ENCODE peak calls at places on chromosomes 13 and 19, in four cellular contexts. I is coronary artery, K is WERI-Rb-1, F is RWPE1. Z is an unnamed sample.

GRCh38 chr13:51380269-51380668 is 40.8 kb downstream of the SERPINE3 start:
- DNase-seq in K (no peak), I (no peak), F (peak; percentile 31), Z (no peak)

GRCh38 chr13:39684531-39685137 is 29.2 kb downstream of the COG6 start:
- DNase-seq in I (no peak), K (no peak), F (peak; percentile 25), Z (no peak)

GRCh38 chr13:30792257-30793000 is 57.1 kb downstream of the ALOX5AP start:
- DNase-seq in I (no peak), F (peak; percentile 91), K (peak; percentile 23), Z (peak; percentile 79)

GRCh38 chr19:46035986-46036744 is 4.6 kb downstream of the IGFL4 start:
- DNase-seq in K (no peak), F (no peak), I (no peak), Z (peak; percentile 43)

GRCh38 chr19:53881482-53882390 is at the start of gene PRKCG:
- DNase-seq in F (no peak), I (no peak), K (peak; percentile 83), Z (peak; percentile 85)

GRCh38 chr13:27211771-27212364 is 39.5 kb upstream of the RPL21 start:
- DNase-seq in F (no peak), K (no peak), I (no peak), Z (no peak)

GRCh38 chr13:59856281-59856810 is 307.4 kb downstream of the DIAPH3 start:
- DNase-seq in K (no peak), I (no peak), F (no peak), Z (no peak)

GRCh38 chr13:45809810-45810394 is 41.7 kb downstream of the SIAH3 start:
- DNase-seq in F (no peak), K (no peak), I (peak; percentile 57), Z (peak; percentile 38)

GRCh38 chr13:47798906-47799305 is 202.2 kb downstream of the SUCLA2 start:
- DNase-seq in F (peak; percentile 25), K (no peak), I (no peak), Z (no peak)

GRCh38 chr19:46786236-46787039 is 2.0 kb downstream of the SLC1A5 start:
- DNase-seq in F (peak; percentile 83), K (peak; percentile 73), I (peak; percentile 90), Z (peak; percentile 78)

GRCh38 chr13:34011552-34012085 is 193.7 kb downstream of the RFC3 start:
- DNase-seq in F (no peak), I (no peak), K (no peak), Z (no peak)

GRCh38 chr19:604355-604754 is 14.7 kb downstream of the HCN2 start:
- DNase-seq in F (peak; percentile 37), K (peak; percentile 52), I (no peak), Z (no peak)

GRCh38 chr19:16369664-16370576 is 45.3 kb downstream of the KLF2 start:
- DNase-seq in I (no peak), K (no peak), F (no peak), Z (no peak)

GRCh38 chr13:30738946-30739528 is 3.7 kb downstream of the ALOX5AP start:
- DNase-seq in I (no peak), F (no peak), K (no peak), Z (no peak)

GRCh38 chr13:62997696-62998095 is 1582.0 kb upstream of the PCDH20 start:
- DNase-seq in K (no peak), I (no peak), F (no peak), Z (no peak)

GRCh38 chr13:89465366-89465765 is 1794.2 kb downstream of the SLITRK5 start:
- DNase-seq in I (no peak), F (no peak), K (no peak), Z (no peak)

GRCh38 chr13:48497669-48498068 is 35.2 kb downstream of the RCBTB2 start:
- DNase-seq in K (no peak), F (no peak), I (no peak), Z (no peak)

DNA sequence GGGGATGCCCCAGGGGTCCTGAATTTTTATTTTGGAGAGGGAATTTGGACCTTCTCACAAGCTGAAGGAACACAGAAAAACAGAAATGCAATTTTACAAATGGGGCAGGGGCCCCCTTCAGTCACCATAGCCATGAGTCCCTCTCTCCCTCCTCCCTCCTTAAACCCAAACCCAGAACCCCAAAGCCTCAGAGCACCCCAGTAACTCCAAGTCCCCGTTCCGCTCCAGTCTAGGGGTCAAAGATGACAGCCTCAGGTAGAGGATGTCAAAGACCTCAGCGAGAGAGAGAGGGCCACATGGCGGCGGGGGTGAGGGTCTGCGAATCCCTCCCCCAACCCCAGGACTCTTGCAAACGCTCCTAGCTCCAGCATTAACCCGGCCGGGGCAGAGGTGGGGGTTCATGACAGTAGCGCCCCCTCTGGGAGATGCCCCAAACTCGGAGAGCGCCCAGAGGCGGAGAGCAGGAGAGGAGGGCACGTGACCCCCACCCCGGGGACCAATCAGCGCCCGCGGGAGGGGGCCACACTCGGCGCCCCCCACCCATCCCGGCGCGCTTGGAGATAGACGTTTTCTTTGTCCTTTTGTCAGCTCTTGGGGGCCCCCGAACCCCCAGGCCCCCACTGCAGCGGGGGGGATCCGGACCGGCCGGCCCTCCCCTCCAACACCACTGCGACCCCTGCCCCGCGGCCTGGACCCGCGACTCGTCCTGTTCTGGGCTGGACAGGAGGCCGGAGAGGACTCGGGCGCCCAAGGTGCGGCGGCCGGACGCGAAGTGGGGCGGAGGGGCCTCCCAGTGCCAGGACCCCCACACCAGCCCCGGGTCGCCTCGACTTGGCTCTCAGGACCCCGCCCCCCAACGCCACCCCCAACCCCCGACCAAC is 20.8 kb upstream of the SEMA6B start:
- DNase-seq in I (no peak), K (peak; percentile 72), F (no peak), Z (peak; percentile 88)
- TF ChIP-seq CTCF in I (no peak), K (peak; percentile 57), F (no peak), Z (peak; percentile 60)

GRCh38 chr13:109140777-109141354 is 511.5 kb downstream of the MYO16 start:
- DNase-seq in I (no peak), F (no peak), K (no peak), Z (no peak)

GRCh38 chr13:109140054-109140776 is 510.8 kb downstream of the MYO16 start:
- DNase-seq in I (no peak), K (no peak), F (no peak), Z (no peak)

GRCh38 chr13:109135018-109135417 is 505.6 kb downstream of the MYO16 start:
- DNase-seq in F (no peak), K (peak; percentile 46), I (no peak), Z (no peak)

GRCh38 chr13:109139346-109139745 is 509.9 kb downstream of the MYO16 start:
- DNase-seq in F (no peak), I (no peak), K (no peak), Z (no peak)

DNA sequence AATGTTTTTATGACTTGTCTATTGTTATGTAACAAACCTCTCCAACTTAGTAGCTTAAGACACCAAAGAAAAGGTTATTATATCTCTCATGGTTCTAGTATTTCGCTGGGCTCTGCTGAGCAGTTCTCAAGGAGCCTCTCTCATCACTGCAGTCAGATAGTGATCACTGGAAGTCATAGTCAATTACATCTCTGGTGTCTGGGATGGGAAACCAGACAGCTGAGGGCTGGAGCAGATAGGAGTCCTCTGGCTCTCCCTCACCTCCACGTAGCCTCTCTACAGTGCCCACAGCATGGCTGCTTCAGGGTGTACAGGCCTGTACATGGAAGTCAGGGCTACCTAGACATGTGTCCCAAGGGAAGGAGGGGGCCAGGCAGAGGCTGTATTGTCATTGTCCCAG is 507.5 kb downstream of the MYO16 start:
- DNase-seq in F (no peak), K (no peak), I (no peak), Z (no peak)
- TF ChIP-seq CTCF in F (no peak), K (no peak), I (no peak), Z (no peak)

GRCh38 chr13:37602743-37603381 is 4.3 kb upstream of the POSTN start:
- DNase-seq in I (no peak), F (peak; percentile 5), K (no peak), Z (no peak)
- TF ChIP-seq CTCF in I (peak; percentile 40), F (peak; percentile 73), K (no peak), Z (peak; percentile 75)

GRCh38 chr19:5331790-5332189 is 8.8 kb downstream of the PTPRS start:
- DNase-seq in K (no peak), I (no peak), F (no peak), Z (no peak)
- TF ChIP-seq CTCF in K (no peak), I (no peak), F (no peak), Z (no peak)

DNA sequence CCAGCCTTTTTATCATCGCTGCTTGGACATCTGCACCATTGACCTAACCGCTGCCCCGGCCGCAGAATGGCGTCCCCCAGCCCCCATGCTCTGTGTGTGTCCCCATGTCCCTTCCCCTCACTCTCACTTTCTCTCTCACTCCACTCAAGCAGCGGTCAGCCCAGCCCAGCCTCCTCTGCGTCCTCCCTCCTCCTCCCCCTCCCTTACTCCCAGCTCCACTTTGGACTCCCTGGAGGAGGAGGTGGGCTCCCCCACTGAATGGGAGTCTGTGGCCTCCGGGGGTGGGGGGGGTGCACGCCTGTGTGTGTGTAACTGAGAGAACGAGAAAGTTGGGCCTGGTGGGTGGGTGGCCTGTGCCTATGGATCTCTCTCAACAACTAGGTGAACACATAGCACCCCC is 2.2 kb downstream of the MAP2K7 start:
- DNase-seq in K (no peak), F (no peak), I (no peak), Z (no peak)
- TF ChIP-seq CTCF in K (no peak), F (no peak), I (no peak), Z (no peak)

DNA sequence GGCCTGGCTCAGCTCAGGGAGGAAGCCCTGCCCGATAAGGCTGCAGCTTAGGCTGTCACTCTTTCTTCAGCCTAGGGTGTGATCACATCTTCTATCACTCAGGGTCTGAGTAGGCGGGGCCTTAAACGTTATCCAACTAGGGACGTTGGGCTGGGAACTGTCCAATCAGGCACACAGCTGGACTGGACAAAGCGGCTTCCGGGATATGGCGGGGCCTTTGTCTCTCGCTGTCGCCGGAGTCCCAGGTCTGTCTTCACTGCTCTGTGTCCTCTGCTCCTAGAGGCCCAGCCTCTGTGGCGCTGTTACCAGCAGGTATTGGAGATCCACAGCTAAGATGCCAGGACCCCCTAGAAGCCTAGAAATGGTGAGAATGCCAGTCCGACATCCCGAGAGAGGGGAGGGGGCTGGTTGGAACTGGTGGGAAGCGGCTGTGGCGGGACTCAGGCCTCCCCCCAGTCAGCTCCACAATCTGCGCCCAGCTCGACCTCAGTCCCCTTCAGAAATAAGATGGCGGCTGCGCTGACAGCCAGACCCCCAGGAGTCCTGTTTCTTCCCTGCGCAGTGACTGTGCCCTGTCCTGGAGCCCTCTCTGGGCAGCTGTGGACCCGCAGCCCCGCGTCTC is at the start of gene ZNF254:
- DNase-seq in I (peak; percentile 93), F (peak; percentile 92), K (peak; percentile 97), Z (peak; percentile 97)
- TF ChIP-seq CTCF in I (no peak), F (no peak), K (no peak), Z (no peak)

GRCh38 chr13:80577285-80577684 is 236.4 kb upstream of the SPRY2 start:
- DNase-seq in K (no peak), I (no peak), F (no peak), Z (peak; percentile 49)
- TF ChIP-seq CTCF in K (no peak), I (no peak), F (no peak), Z (peak; percentile 50)